ENCODE peak calls at places on chromosomes 12 and 14, in seven cellular contexts. D, E, S, R, X, B and G are unnamed samples.

GRCh38 chr14:101774006-101774755 is 12.7 kb downstream of the PPP2R5C start:
- DNase-seq in D (no peak), E (no peak), S (no peak), R (no peak), X (no peak), B (no peak), G (no peak)

GRCh38 chr14:100484531-100485267 is 102.5 kb downstream of the BEGAIN start:
- DNase-seq in D (no peak), E (no peak), S (no peak), R (no peak), X (no peak), B (no peak), G (no peak)

GRCh38 chr12:96399919-96400630 is at the start of gene CDK17:
- DNase-seq in D (no peak), E (peak), S (peak), R (peak), X (peak), B (peak), G (peak)

GRCh38 chr14:49861581-49861922 is 9.0 kb upstream of the NEMF start:
- DNase-seq in D (peak), E (peak), S (peak), R (peak), X (peak), B (peak), G (no peak)

GRCh38 chr14:95496111-95496681 is 20.3 kb downstream of the SYNE3 start:
- DNase-seq in D (no peak), E (no peak), S (no peak), R (no peak), X (no peak), B (no peak), G (no peak)

GRCh38 chr12:98845957-98846356 is 200.9 kb downstream of the APAF1 start:
- DNase-seq in D (no peak), E (no peak), S (no peak), R (peak), X (no peak), B (no peak), G (no peak)

GRCh38 chr14:22883191-22883976 is at the start of gene REM2:
- DNase-seq in D (no peak), E (no peak), S (no peak), R (no peak), X (no peak), B (no peak), G (no peak)

GRCh38 chr12:96749978-96750377 is 157.1 kb upstream of the NEDD1 start:
- DNase-seq in D (no peak), E (no peak), S (no peak), R (no peak), X (no peak), B (no peak), G (no peak)

GRCh38 chr12:2456813-2457186 is 338.0 kb upstream of the FKBP4 start:
- DNase-seq in D (no peak), E (no peak), S (no peak), R (no peak), X (no peak), B (no peak), G (no peak)

GRCh38 chr12:101884174-101884573 is 6.8 kb downstream of the DRAM1 start:
- DNase-seq in D (no peak), E (no peak), S (no peak), R (no peak), X (peak), B (no peak), G (no peak)